ENCODE peak calls at places on chromosomes 6 and 20, in four cellular contexts. E, H, M and O are unnamed samples.
A peak's percentile ranks its signal among the peaks of the same experiment; 100 is the strongest.

GRCh38 chr20:20946122-20946759 is 159.9 kb downstream of the LINC00237 start:
- DNase-seq in E (no peak), M (no peak), H (no peak), O (no peak)

GRCh38 chr6:2353412-2354137 is 108.2 kb upstream of the GMDS start:
- DNase-seq in M (peak; percentile 59), H (peak; percentile 90), E (peak; percentile 58), O (no peak)

GRCh38 chr6:108200631-108201030 is 34.8 kb downstream of the NR2E1 start:
- DNase-seq in E (no peak), H (peak; percentile 87), M (no peak), O (peak; percentile 40)

GRCh38 chr20:16049478-16050093 is 523.7 kb downstream of the KIF16B start:
- DNase-seq in M (no peak), H (no peak), E (no peak), O (no peak)

GRCh38 chr20:53865905-53866786 is 204.2 kb downstream of the BCAS1 start:
- DNase-seq in H (peak; percentile 99), E (peak; percentile 22), M (peak; percentile 62), O (peak; percentile 65)

GRCh38 chr6:163643866-163644265 is 229.3 kb downstream of the QKI start:
- DNase-seq in E (no peak), M (no peak), H (no peak), O (no peak)

GRCh38 chr6:169490830-169491229 is 211.0 kb downstream of the WDR27 start:
- DNase-seq in E (no peak), H (no peak), M (no peak), O (no peak)

GRCh38 chr6:169398342-169399105 is 144.9 kb upstream of the THBS2 start:
- DNase-seq in E (no peak), M (no peak), H (no peak), O (no peak)

GRCh38 chr6:151773382-151773781 is 34.1 kb upstream of the ESR1 start:
- DNase-seq in H (peak; percentile 48), M (no peak), E (no peak), O (no peak)

GRCh38 chr6:169370054-169370453 is 116.4 kb upstream of the THBS2 start:
- DNase-seq in E (no peak), H (no peak), M (no peak), O (peak; percentile 24)

GRCh38 chr6:149060300-149060984 is 257.1 kb upstream of the TAB2 start:
- DNase-seq in H (no peak), M (no peak), E (no peak), O (no peak)

GRCh38 chr6:82833481-82833880 is 232.2 kb downstream of the UBE3D start:
- DNase-seq in M (no peak), H (no peak), E (no peak), O (no peak)

GRCh38 chr20:17650301-17650761 is 31.7 kb downstream of the RRBP1 start:
- DNase-seq in E (peak; percentile 31), H (no peak), M (no peak), O (no peak)
- H3K27ac ChIP-seq in E (peak overlapping the region; percentile 33), H (no peak overlapping the region), M (no peak overlapping the region), O (no peak overlapping the region)

GRCh38 chr20:25294459-25295385 is 46.8 kb downstream of the PYGB start:
- DNase-seq in E (peak; percentile 47), H (peak; percentile 49), M (peak; percentile 87), O (no peak)
- H3K27ac ChIP-seq in E (no peak overlapping the region), H (no peak overlapping the region), M (no peak overlapping the region), O (peak overlapping the region; percentile 86)

GRCh38 chr20:38180781-38181180 is 15.7 kb upstream of the TGM2 start:
- DNase-seq in M (no peak), E (no peak), H (peak; percentile 95), O (no peak)
- H3K27ac ChIP-seq in M (no peak overlapping the region), E (no peak overlapping the region), H (peak overlapping the region; percentile 58), O (no peak overlapping the region)

GRCh38 chr6:138685257-138685656 is 88.3 kb upstream of the CCDC28A start:
- DNase-seq in H (no peak), E (no peak), M (no peak), O (peak; percentile 75)
- H3K27ac ChIP-seq in H (no peak overlapping the region), E (no peak overlapping the region), M (no peak overlapping the region), O (peak overlapping the region; percentile 68)

DNA sequence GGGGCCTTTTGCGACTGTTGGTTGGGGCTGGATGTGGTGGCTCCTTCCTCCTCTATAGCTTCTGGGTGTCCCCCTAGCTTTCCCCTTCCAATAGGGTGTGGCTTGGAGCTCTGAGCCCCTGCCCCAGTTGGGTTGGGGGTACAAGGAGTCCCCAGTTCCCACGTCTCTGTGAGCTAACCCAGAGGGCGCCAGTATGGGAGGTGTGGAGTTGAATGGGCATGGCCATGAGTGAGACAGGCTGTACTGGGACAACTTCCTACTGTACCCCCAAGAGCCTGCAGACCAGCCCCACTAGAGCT is 1.2 kb downstream of the C20orf204 start:
- DNase-seq in E (no peak), M (no peak), H (no peak), O (no peak)
- H3K27ac ChIP-seq in E (no peak overlapping the region), M (no peak overlapping the region), H (no peak overlapping the region), O (no peak overlapping the region)